ENCODE peak calls at places on chromosome 13, in four cellular contexts. V is astrocyte, J is neural progenitor cell, X is AG04450. K is an unnamed sample.

GRCh38 chr13:48156466-48156865 is 61.6 kb upstream of the MED4 start:
- DNase-seq in V (no peak), J (no peak), X (no peak), K (no peak)

GRCh38 chr13:113592571-113592970 is 8.0 kb downstream of the TFDP1 start:
- DNase-seq in V (no peak), J (no peak), X (no peak), K (no peak)

GRCh38 chr13:51154029-51154555 is 43.0 kb upstream of the C13orf42 start:
- DNase-seq in V (peak), J (no peak), X (no peak), K (no peak)

GRCh38 chr13:100128373-100128772 is 39.5 kb downstream of the PCCA start:
- DNase-seq in V (peak), J (no peak), X (peak), K (no peak)

GRCh38 chr13:113545931-113546516 is 38.5 kb upstream of the TFDP1 start:
- DNase-seq in V (no peak), J (no peak), X (no peak), K (no peak)

GRCh38 chr13:99316657-99317244 is 9.6 kb upstream of the GPR183 start:
- DNase-seq in V (peak), J (no peak), X (no peak), K (no peak)

GRCh38 chr13:98349731-98350305 is 172.7 kb upstream of the RNF113B start:
- DNase-seq in V (no peak), J (peak), X (no peak), K (no peak)

GRCh38 chr13:20869540-20869939 is 33.0 kb downstream of the XPO4 start:
- DNase-seq in V (no peak), J (no peak), X (no peak), K (no peak)

GRCh38 chr13:107678075-107678689 is 537.2 kb downstream of the LIG4 start:
- DNase-seq in V (no peak), J (peak), X (peak), K (no peak)

GRCh38 chr13:110702591-110703526 is 3.1 kb downstream of the CARS2 start:
- DNase-seq in V (peak), J (no peak), X (no peak), K (no peak)

GRCh38 chr13:74082741-74083160 is 51.5 kb downstream of the KLF12 start:
- DNase-seq in V (no peak), J (no peak), X (no peak), K (no peak)

GRCh38 chr13:42056146-42056545 is 7.7 kb downstream of the DGKH start:
- DNase-seq in V (no peak), J (no peak), X (no peak), K (no peak)

GRCh38 chr13:79867248-79867647 is 386.3 kb downstream of the NDFIP2 start:
- DNase-seq in V (peak), J (no peak), X (no peak), K (no peak)

GRCh38 chr13:77384999-77385398 is 58.1 kb upstream of the MYCBP2 start:
- DNase-seq in V (peak), J (no peak), X (no peak), K (no peak)

DNA sequence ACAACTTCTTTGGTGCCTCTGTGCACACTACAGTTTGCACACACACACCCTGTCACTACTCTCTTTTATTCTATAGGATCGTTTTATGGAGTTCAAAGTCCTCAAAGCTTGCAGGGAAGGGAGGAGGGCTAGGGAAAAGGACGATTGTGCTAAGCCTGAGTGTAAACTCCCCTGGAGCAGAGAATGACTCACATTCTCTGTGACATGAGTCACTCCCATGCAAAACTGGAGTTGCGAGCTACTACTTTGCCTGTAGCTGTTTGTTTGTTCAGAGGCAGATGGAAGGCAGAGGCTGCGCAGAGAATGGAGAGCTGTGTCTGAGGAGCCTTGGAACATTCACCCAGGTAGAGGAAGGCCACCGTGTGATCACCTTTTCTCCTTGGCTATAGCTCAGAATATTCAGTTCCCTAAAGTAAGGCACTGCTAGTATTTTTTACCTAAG is 80.5 kb upstream of the MBNL2 start:
- DNase-seq in V (peak), J (peak), X (peak), K (peak)
- H3K27ac ChIP-seq in V (no peak), J (no peak), X (no peak), K (no peak)

DNA sequence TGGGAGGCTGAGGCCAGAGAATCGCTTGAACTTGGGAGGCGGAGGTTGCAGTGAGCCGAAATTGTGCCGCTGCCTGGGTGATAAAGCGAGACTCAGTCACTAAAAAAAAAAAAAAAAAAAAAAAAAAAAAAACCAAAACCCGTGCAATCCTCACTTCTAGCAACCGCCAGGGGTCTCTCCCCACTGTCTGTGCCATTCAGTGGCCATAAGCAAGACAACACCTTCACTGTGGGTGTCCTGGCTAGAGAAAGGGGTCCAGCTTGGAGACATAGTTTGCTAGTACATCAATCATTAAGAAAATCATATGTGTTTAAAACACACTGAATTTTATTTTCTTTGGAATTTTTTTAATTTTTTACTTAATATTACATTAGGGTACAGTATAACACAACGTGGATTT is 68.2 kb downstream of the RASL11A start:
- DNase-seq in V (no peak), J (peak), X (no peak), K (no peak)
- H3K27ac ChIP-seq in V (no peak), J (no peak), X (no peak), K (no peak)

DNA sequence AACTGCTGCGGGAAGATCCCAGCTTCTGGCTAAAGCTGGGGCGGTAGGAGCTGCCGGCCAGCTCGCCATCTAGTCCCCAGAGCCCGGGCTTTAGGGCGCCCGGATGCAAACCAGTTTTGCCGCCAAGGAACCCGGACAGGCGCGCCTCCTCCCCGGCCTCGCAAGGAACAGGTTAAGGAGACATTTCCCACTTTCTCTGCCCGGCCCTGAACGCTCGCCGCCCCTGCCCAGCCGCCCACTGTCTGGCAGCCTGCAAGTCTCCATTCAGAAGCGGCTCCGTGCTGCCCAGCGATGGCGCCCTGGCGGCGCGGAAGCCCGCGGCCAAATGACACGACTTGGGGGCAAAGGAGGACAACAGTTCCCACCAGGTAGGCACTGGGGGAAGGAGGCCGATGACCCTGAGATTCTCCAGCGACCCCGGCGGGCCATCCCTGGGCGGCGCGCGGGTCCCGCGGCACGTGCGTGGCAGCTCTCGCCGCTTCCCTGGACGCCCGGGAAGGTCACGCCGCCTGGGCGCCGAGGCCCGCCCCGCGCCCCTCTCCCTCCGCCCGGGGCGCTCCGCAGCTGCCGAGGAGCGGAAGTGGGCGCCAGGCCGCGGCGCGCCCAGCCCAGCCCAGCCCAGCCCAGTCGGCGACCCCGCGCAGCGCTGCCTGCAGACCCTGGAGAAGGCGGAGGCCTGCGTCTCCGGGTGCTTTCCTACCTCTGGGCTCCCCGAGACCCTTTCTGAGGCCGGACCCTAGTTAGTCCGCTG is 42.2 kb upstream of the HNRNPA1L2 start:
- DNase-seq in V (peak), J (peak), X (no peak), K (no peak)
- H3K27ac ChIP-seq in V (peak), J (no peak), X (peak), K (no peak)

DNA sequence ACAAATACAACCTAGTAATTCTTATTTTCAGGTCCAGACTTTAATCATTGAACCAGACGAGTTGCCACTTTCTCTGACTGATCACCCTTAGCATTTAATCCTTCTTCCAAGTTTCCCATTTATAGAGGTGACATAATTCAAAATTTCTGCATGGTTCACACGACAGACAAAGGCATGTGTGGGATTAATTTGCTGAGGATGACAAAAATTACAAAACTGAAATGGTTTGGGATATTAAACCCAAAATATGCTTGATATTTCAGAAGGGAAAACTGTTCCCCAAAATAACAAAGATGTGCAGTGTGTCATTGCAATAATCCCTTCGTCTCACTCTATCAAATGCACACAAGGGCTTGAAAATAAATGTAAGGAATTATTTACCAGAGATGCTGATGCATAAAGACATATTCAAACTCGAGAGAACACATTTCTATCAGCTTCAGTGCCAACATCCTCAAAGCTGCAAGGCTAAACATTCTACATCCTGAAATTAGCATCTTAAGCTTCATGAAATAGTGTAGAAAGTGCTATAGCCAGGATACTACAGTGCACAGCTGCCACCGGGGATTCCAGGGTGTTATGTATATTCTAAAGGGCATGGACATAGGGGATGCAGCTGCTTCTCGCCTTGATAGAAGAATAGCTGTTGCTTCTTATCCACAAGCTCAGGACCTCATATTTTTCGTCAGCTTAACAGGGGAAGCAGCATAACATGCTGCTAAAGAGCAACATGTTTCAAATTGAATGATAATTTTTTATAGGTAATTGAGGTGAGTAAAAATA is 198.7 kb upstream of the SLITRK1 start:
- DNase-seq in V (no peak), J (no peak), X (no peak), K (no peak)
- H3K27ac ChIP-seq in V (no peak), J (no peak), X (no peak), K (no peak)

GRCh38 chr13:97266734-97267417 is 44.7 kb downstream of the MBNL2 start:
- DNase-seq in V (peak), J (peak), X (no peak), K (no peak)
- H3K27ac ChIP-seq in V (peak), J (no peak), X (peak), K (no peak)

GRCh38 chr13:35984287-35984686 is 146.9 kb downstream of the DCLK1 start:
- DNase-seq in V (no peak), J (no peak), X (no peak), K (no peak)

GRCh38 chr13:35979378-35979911 is 151.7 kb downstream of the DCLK1 start:
- DNase-seq in V (peak), J (no peak), X (peak), K (no peak)

GRCh38 chr13:35983206-35983605 is 148.0 kb downstream of the DCLK1 start:
- DNase-seq in V (no peak), J (no peak), X (no peak), K (no peak)

GRCh38 chr13:35976126-35976525 is 155.1 kb downstream of the DCLK1 start:
- DNase-seq in V (no peak), J (no peak), X (no peak), K (no peak)

GRCh38 chr13:35978607-35979316 is 152.4 kb downstream of the DCLK1 start:
- DNase-seq in V (peak), J (peak), X (no peak), K (no peak)
- H3K27ac ChIP-seq in V (peak), J (no peak), X (peak), K (no peak)